ENCODE peak calls at places on chromosome 11, in nine cellular contexts. S, Z, G, Y, D, O, Q, C and B are unnamed samples.

GRCh38 chr11:121763526-121763925 is 310.8 kb upstream of the SORL1-AS1 start:
- DNase-seq in S (no peak), Z (no peak), G (no peak), Y (no peak), D (no peak), O (no peak), Q (no peak), C (no peak), B (no peak)

GRCh38 chr11:91790346-91790745 is 434.3 kb upstream of the FAT3 start:
- DNase-seq in S (no peak), Z (no peak), G (no peak), Y (no peak), D (no peak), O (no peak), Q (no peak), C (no peak), B (peak; percentile 30)

GRCh38 chr11:3219281-3219892 is 774 bp upstream of the MRGPRG start:
- DNase-seq in S (no peak), Z (peak; percentile 7), G (no peak), Y (no peak), D (no peak), O (peak; percentile 58), Q (no peak), C (no peak), B (no peak)

GRCh38 chr11:111603633-111604130 is 1.4 kb downstream of the SIK2 start:
- DNase-seq in S (peak; percentile 50), Z (no peak), G (no peak), Y (no peak), D (no peak), O (no peak), Q (peak; percentile 17), C (no peak), B (no peak)

GRCh38 chr11:33703771-33704170 is 3.1 kb upstream of the C11orf91 start:
- DNase-seq in S (peak; percentile 71), Z (no peak), G (no peak), Y (peak; percentile 44), D (peak; percentile 63), O (no peak), Q (peak; percentile 92), C (no peak), B (no peak)

GRCh38 chr11:117717485-117718314 is 79.3 kb downstream of the DSCAML1 start:
- DNase-seq in S (no peak), Z (no peak), G (peak; percentile 82), Y (peak; percentile 19), D (no peak), O (peak; percentile 58), Q (peak; percentile 57), C (no peak), B (no peak)

GRCh38 chr11:120219935-120220746 is 9.3 kb downstream of the OAF start:
- DNase-seq in S (peak; percentile 23), Z (no peak), G (no peak), Y (no peak), D (no peak), O (no peak), Q (no peak), C (no peak), B (no peak)

GRCh38 chr11:69882270-69882608 is 63.0 kb upstream of the FGF3 start:
- DNase-seq in S (no peak), Z (no peak), G (no peak), Y (no peak), D (no peak), O (no peak), Q (no peak), C (no peak), B (no peak)

GRCh38 chr11:41536001-41536568 is 76.6 kb upstream of the LRRC4C start:
- DNase-seq in S (no peak), Z (no peak), G (no peak), Y (no peak), D (no peak), O (no peak), Q (no peak), C (no peak), B (no peak)

GRCh38 chr11:89381094-89381493 is 110.1 kb downstream of the NOX4 start:
- DNase-seq in S (peak; percentile 93), Z (peak; percentile 34), G (no peak), Y (no peak), D (peak; percentile 99), O (no peak), Q (peak; percentile 80), C (no peak), B (peak; percentile 88)

GRCh38 chr11:71946144-71946571 is 17.3 kb downstream of the RNF121 start:
- DNase-seq in S (peak; percentile 73), Z (no peak), G (no peak), Y (no peak), D (peak; percentile 89), O (no peak), Q (peak; percentile 76), C (no peak), B (no peak)